ENCODE peak calls at places on chromosomes 4 and X, in five cellular contexts. N, I, A, Q and C are unnamed samples.

GRCh38 chrX:24069877-24070276 is 15.1 kb downstream of the EIF2S3 start:
- DNase-seq in A (no peak), I (no peak), N (no peak), Q (no peak), C (no peak)

GRCh38 chr4:48017108-48017527 is 546 bp downstream of the NIPAL1 start:
- DNase-seq in N (peak), I (no peak), A (no peak), Q (no peak), C (no peak)

GRCh38 chr4:88960576-88960975 is 96.4 kb downstream of the FAM13A start:
- DNase-seq in N (no peak), I (no peak), Q (no peak), A (no peak), C (no peak)

GRCh38 chr4:168630445-168631187 is 133.8 kb downstream of the PALLD start:
- DNase-seq in A (no peak), Q (no peak), I (no peak), N (no peak), C (no peak)

GRCh38 chr4:174284181-174284886 is 623 bp downstream of the CEP44 start:
- DNase-seq in I (no peak), N (no peak), Q (no peak), A (no peak), C (no peak)

GRCh38 chrX:111376897-111377601 is 34.9 kb downstream of the DCX start:
- DNase-seq in A (no peak), N (no peak), Q (no peak), I (no peak), C (no peak)

GRCh38 chr4:138967313-138967712 is 48.3 kb upstream of the NOCT start:
- DNase-seq in Q (no peak), N (no peak), A (no peak), I (no peak), C (no peak)

GRCh38 chr4:86441175-86441960 is 81.5 kb upstream of the MAPK10 start:
- DNase-seq in N (no peak), I (no peak), A (no peak), Q (no peak), C (no peak)

GRCh38 chr4:68476191-68476590 is 28.9 kb downstream of the TMPRSS11E start:
- DNase-seq in A (no peak), N (no peak), I (no peak), Q (no peak), C (no peak)

GRCh38 chr4:1575418-1576199 is 108.5 kb downstream of the FAM53A start:
- DNase-seq in N (no peak), I (no peak), A (peak), Q (no peak), C (no peak)

GRCh38 chrX:54978448-54978847 is 15.5 kb downstream of the PFKFB1 start:
- DNase-seq in Q (no peak), N (no peak), I (no peak), A (no peak), C (no peak)

GRCh38 chr4:150591284-150591874 is 9.4 kb downstream of the MAB21L2 start:
- DNase-seq in Q (no peak), A (no peak), N (no peak), I (no peak), C (no peak)

GRCh38 chrX:111244238-111244750 is 26.0 kb downstream of the CAPN6 start:
- DNase-seq in Q (no peak), A (no peak), I (no peak), N (no peak), C (no peak)

GRCh38 chr4:69697536-69697935 is 44.5 kb upstream of the UGT2A1 start:
- DNase-seq in N (no peak), Q (no peak), I (no peak), A (no peak), C (no peak)

GRCh38 chr4:19429684-19430083 is 822.0 kb upstream of the SLIT2 start:
- DNase-seq in N (no peak), Q (no peak), A (no peak), I (no peak), C (no peak)